ENCODE peak calls at places on chromosomes 16 and 17, in four cellular contexts. C, R, I and J are unnamed samples.

GRCh38 chr17:83081561-83082201 is 2.3 kb downstream of the METRNL start:
- DNase-seq in I (no peak), C (no peak), R (no peak), J (no peak)

GRCh38 chr16:17803625-17804410 is 333.1 kb upstream of the XYLT1 start:
- DNase-seq in R (no peak), C (no peak), I (peak; percentile 1), J (no peak)

GRCh38 chr17:20263595-20263994 is 203.7 kb downstream of the LGALS9B start:
- DNase-seq in C (no peak), R (no peak), I (peak; percentile 74), J (no peak)

GRCh38 chr17:39867891-39868553 is at the start of gene ZPBP2:
- DNase-seq in C (peak; percentile 14), I (no peak), R (no peak), J (peak; percentile 10)

GRCh38 chr17:51850206-51850605 is 308.3 kb downstream of the CA10 start:
- DNase-seq in I (peak; percentile 23), C (no peak), R (peak; percentile 30), J (no peak)

GRCh38 chr16:15777533-15778203 is 79.2 kb downstream of the MYH11 start:
- DNase-seq in R (peak; percentile 89), C (no peak), I (peak; percentile 72), J (no peak)

GRCh38 chr17:80498920-80499410 is 22.6 kb upstream of the NPTX1 start:
- DNase-seq in C (no peak), R (no peak), I (no peak), J (no peak)

GRCh38 chr17:17587614-17588336 is 3.7 kb downstream of the PEMT start:
- DNase-seq in R (no peak), C (no peak), I (no peak), J (no peak)

GRCh38 chr17:30332057-30332542 is 1.8 kb downstream of the TMIGD1 start:
- DNase-seq in C (peak; percentile 19), I (peak; percentile 51), R (no peak), J (peak; percentile 31)

GRCh38 chr17:50396261-50397110 is 837 bp downstream of the LRRC59 start:
- DNase-seq in R (peak; percentile 46), C (no peak), I (peak; percentile 29), J (no peak)

GRCh38 chr16:49278567-49278827 is 3.1 kb downstream of the CBLN1 start:
- DNase-seq in I (no peak), R (no peak), C (no peak), J (no peak)

GRCh38 chr16:67801889-67802288 is 4.5 kb downstream of the RANBP10 start:
- DNase-seq in C (peak; percentile 20), R (no peak), I (no peak), J (peak; percentile 31)

GRCh38 chr16:72362972-72363371 is 191.0 kb upstream of the PMFBP1 start:
- DNase-seq in I (no peak), R (no peak), C (no peak), J (no peak)

GRCh38 chr16:31141489-31142108 is 6.1 kb upstream of the PRSS8 start:
- DNase-seq in R (no peak), I (no peak), C (no peak), J (no peak)

GRCh38 chr17:59561042-59561441 is 4.4 kb upstream of the DHX40 start:
- DNase-seq in I (peak; percentile 48), C (no peak), R (peak; percentile 83), J (no peak)